ENCODE peak calls at places on chromosomes 6 and 20, in eight cellular contexts. H, K, G, C, X, O, N and L are unnamed samples.

GRCh38 chr20:18137412-18138265 is at the start of the genes KAT14 and PET117:
- DNase-seq in H (peak), K (peak), G (peak), C (peak), X (peak), O (peak), N (peak), L (peak)

GRCh38 chr6:81215092-81215432 is 537.4 kb downstream of the TENT5A start:
- DNase-seq in H (no peak), K (no peak), G (no peak), C (no peak), X (no peak), O (no peak), N (no peak), L (no peak)

GRCh38 chr6:1831030-1831429 is 221.3 kb downstream of the FOXC1 start:
- DNase-seq in H (no peak), K (no peak), G (no peak), C (no peak), X (no peak), O (no peak), N (no peak), L (no peak)

GRCh38 chr20:53567379-53567778 is 26.3 kb downstream of the ZNF217 start:
- DNase-seq in H (no peak), K (no peak), G (no peak), C (no peak), X (no peak), O (no peak), N (no peak), L (no peak)

GRCh38 chr6:74409447-74409846 is 713.4 kb downstream of the CD109 start:
- DNase-seq in H (no peak), K (no peak), G (no peak), C (no peak), X (no peak), O (no peak), N (no peak), L (no peak)

GRCh38 chr6:158815379-158815724 is 3.8 kb downstream of the EZR start:
- DNase-seq in H (peak), K (no peak), G (no peak), C (peak), X (no peak), O (no peak), N (peak), L (no peak)

GRCh38 chr6:169529931-169530761 is 171.7 kb downstream of the WDR27 start:
- DNase-seq in H (no peak), K (peak), G (no peak), C (no peak), X (peak), O (no peak), N (peak), L (no peak)

GRCh38 chr6:132530293-132530974 is 7.6 kb upstream of the TAAR9 start:
- DNase-seq in H (peak), K (peak), G (no peak), C (peak), X (no peak), O (no peak), N (peak), L (no peak)

GRCh38 chr6:80280258-80281010 is 174.0 kb downstream of the BCKDHB start:
- DNase-seq in H (no peak), K (no peak), G (no peak), C (no peak), X (no peak), O (no peak), N (no peak), L (no peak)

GRCh38 chr20:47546184-47547033 is 44.7 kb downstream of the NCOA3 start:
- DNase-seq in H (no peak), K (no peak), G (no peak), C (no peak), X (no peak), O (no peak), N (no peak), L (no peak)

GRCh38 chr6:41374618-41375590 is 39.5 kb downstream of the NCR2 start:
- DNase-seq in H (no peak), K (no peak), G (no peak), C (no peak), X (no peak), O (no peak), N (no peak), L (peak)

GRCh38 chr6:111038534-111039252 is 48.6 kb upstream of the SLC16A10 start:
- DNase-seq in H (no peak), K (no peak), G (no peak), C (no peak), X (no peak), O (no peak), N (no peak), L (no peak)

GRCh38 chr20:3966571-3966970 is 48.8 kb downstream of the RNF24 start:
- DNase-seq in H (no peak), K (no peak), G (no peak), C (no peak), X (no peak), O (no peak), N (no peak), L (no peak)

GRCh38 chr20:32457476-32457986 is 99.4 kb downstream of the ASXL1 start:
- DNase-seq in H (peak), K (peak), G (no peak), C (peak), X (no peak), O (no peak), N (peak), L (no peak)

GRCh38 chr20:51460569-51461265 is 81.8 kb downstream of the NFATC2 start:
- DNase-seq in H (no peak), K (no peak), G (peak), C (no peak), X (no peak), O (no peak), N (no peak), L (peak)

GRCh38 chr20:44730441-44730840 is 15.2 kb upstream of the KCNK15 start:
- DNase-seq in H (no peak), K (peak), G (no peak), C (no peak), X (no peak), O (no peak), N (no peak), L (no peak)

GRCh38 chr20:33370296-33370695 is 31.0 kb downstream of the CDK5RAP1 start:
- DNase-seq in H (no peak), K (no peak), G (peak), C (peak), X (no peak), O (no peak), N (no peak), L (peak)

GRCh38 chr6:147738089-147738488 is 229.6 kb downstream of the SAMD5 start:
- DNase-seq in H (no peak), K (peak), G (no peak), C (no peak), X (no peak), O (no peak), N (no peak), L (no peak)

GRCh38 chr6:53112404-53112803 is 36.2 kb downstream of the GCM1 start:
- DNase-seq in H (no peak), K (peak), G (no peak), C (peak), X (peak), O (no peak), N (no peak), L (no peak)

GRCh38 chr6:98828210-98828798 is 6.1 kb upstream of the POU3F2 start:
- DNase-seq in H (no peak), K (no peak), G (no peak), C (no peak), X (no peak), O (no peak), N (no peak), L (no peak)

GRCh38 chr6:106199998-106200397 is 113.9 kb downstream of the PRDM1 start:
- DNase-seq in H (no peak), K (no peak), G (no peak), C (no peak), X (no peak), O (no peak), N (no peak), L (no peak)

GRCh38 chr6:43170452-43171283 is at the start of gene SRF:
- DNase-seq in H (peak), K (peak), G (peak), C (peak), X (peak), O (peak), N (peak), L (peak)
- TF ChIP-seq POLR2A in H (no peak), K (no peak), G (no peak), C (no peak), X (peak), O (no peak), N (no peak), L (no peak)

GRCh38 chr6:82396964-82397761 is 33.5 kb downstream of the TPBG start:
- DNase-seq in H (no peak), K (no peak), G (no peak), C (no peak), X (no peak), O (no peak), N (no peak), L (no peak)
- H3K4me3 ChIP-seq in H (no peak), K (no peak), G (no peak), C (no peak), X (no peak), O (no peak), N (no peak), L (no peak)

DNA sequence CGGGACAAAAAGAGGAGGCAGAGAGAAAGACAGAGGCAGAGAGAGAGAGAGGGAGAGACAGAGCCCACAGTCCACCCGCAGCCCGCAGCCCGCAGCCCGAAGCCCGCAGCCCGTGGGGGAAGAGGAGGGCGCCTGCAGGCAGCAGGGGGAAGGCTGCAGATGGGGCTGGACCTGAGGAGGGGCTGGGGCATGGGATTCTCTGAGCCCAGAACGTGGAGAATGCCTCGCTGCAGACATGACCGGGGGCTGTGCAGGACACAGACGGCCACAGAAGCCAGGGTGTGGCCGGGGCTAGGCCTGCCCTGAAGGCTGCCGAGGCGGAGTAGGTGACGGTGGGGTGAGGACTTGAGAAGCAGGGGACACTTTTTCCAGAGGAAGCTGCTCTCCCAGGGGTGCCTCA is 6.5 kb upstream of the SLCO4A1 start:
- DNase-seq in H (no peak), K (no peak), G (no peak), C (no peak), X (no peak), O (no peak), N (no peak), L (no peak)
- TF ChIP-seq CTCF in H (no peak), K (no peak), G (no peak), C (no peak), X (no peak), O (no peak), N (no peak), L (no peak)

DNA sequence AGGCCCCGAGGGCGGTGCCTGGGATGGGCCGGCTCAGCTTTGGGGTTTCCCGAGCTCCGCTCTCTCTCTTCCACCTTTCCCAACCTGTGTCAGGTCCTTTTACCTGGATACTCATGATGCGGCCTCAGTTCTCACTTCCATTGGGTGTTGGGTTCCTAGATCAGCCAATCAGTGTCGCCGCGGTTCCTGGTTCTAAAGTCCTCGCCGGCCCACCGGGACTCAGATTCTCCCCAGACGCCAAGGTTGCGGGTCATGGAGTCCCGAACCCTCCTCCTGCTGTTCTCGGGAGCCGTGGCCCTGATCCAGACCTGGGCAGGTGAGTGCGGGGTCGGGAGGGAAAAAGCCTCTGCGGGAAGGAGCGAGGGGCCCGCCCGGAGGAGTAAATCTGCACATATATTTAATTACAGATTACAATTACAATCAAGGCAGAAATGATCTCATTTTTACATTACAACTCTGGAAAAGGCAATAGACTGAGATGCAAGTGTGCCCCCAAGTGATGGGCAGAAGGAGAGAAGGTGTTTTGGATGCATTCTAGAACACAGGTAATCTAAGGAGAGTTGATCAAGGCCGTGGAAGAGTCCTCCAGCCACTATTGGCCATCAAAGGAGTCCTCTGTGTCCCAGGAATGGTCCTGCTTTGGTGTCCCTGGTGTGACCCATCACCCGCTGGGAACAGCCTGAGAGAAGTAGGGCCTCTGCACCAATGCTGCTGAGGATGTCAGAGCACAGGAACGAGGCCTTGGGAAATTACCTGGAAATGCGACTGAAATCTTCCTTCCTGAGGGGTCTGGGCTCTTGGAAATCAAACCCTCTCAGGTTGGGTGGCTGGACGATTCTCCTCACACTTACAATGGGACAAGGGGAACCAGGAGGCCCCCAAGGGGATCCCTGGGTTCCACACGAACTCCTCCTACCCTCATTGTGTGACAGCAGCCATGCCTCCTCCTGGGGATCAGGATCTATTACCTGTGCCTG is 34.7 kb upstream of the MICB start:
- DNase-seq in H (peak), K (peak), G (peak), C (peak), X (peak), O (peak), N (peak), L (peak)
- TF ChIP-seq POLR2A in H (peak), K (peak), G (peak), C (peak), X (peak), O (peak), N (peak), L (no peak)

GRCh38 chr20:13220857-13221297 is at the start of gene ISM1:
- DNase-seq in H (no peak), K (no peak), G (peak), C (no peak), X (peak), O (no peak), N (no peak), L (peak)
- H3K4me3 ChIP-seq in H (no peak), K (peak), G (peak), C (peak), X (peak), O (peak), N (peak), L (peak)

GRCh38 chr6:142613981-142614380 is 312.2 kb downstream of the ADGRG6 start:
- DNase-seq in H (no peak), K (no peak), G (no peak), C (no peak), X (no peak), O (no peak), N (no peak), L (no peak)
- TF ChIP-seq CTCF in H (no peak), K (no peak), G (no peak), C (no peak), X (no peak), O (no peak), N (no peak), L (no peak)